ENCODE peak calls at places on chromosomes 16 and 17, in ten cellular contexts. Y is posterior cingulate gyrus, G is left kidney, B is heart right ventricle, X is NCI-H1092, V is non-pigmented ciliary epithelial cell, N is NCI-H2081, R is astrocyte of the spinal cord, S is NCI-H1417, H is occipital lobe. J is an unnamed sample.

GRCh38 chr17:30278032-30278431 is 13.7 kb downstream of the BLMH start:
- DNase-seq in Y (no peak), G (peak), B (no peak), X (no peak), V (peak), N (peak), R (peak), S (no peak), H (no peak), J (peak)

GRCh38 chr17:44627513-44627912 is 28.8 kb upstream of the MEIOC start:
- DNase-seq in Y (no peak), G (peak), B (no peak), X (no peak), V (no peak), N (peak), R (no peak), S (no peak), H (no peak), J (no peak)

GRCh38 chr17:31339906-31340661 is 18.7 kb upstream of the EVI2A start:
- DNase-seq in Y (peak), G (no peak), B (no peak), X (no peak), V (peak), N (no peak), R (peak), S (no peak), H (peak), J (no peak)

GRCh38 chr17:20938244-20938643 is 104.6 kb downstream of the USP22 start:
- DNase-seq in Y (no peak), G (no peak), B (no peak), X (no peak), V (no peak), N (no peak), R (no peak), S (no peak), H (no peak), J (no peak)

GRCh38 chr17:34781071-34781470 is 180.2 kb downstream of the CCT6B start:
- DNase-seq in Y (no peak), G (no peak), B (no peak), X (no peak), V (no peak), N (no peak), R (no peak), S (no peak), H (no peak), J (no peak)

GRCh38 chr16:14003119-14003570 is 68.0 kb upstream of the MRTFB start:
- DNase-seq in Y (peak), G (peak), B (peak), X (no peak), V (no peak), N (no peak), R (peak), S (no peak), H (peak), J (no peak)

GRCh38 chr17:5539286-5539685 is 45.0 kb downstream of the NLRP1 start:
- DNase-seq in Y (no peak), G (no peak), B (no peak), X (no peak), V (no peak), N (no peak), R (no peak), S (no peak), H (no peak), J (no peak)

GRCh38 chr17:2964028-2964356 is 99.4 kb downstream of the OR1D5 start:
- DNase-seq in Y (no peak), G (no peak), B (no peak), X (no peak), V (no peak), N (no peak), R (no peak), S (no peak), H (no peak), J (no peak)

GRCh38 chr17:66383353-66383752 is 80.9 kb downstream of the PRKCA start:
- DNase-seq in Y (no peak), G (no peak), B (no peak), X (no peak), V (peak), N (no peak), R (peak), S (no peak), H (no peak), J (no peak)

GRCh38 chr17:5069724-5070123 is 8.5 kb upstream of the ZFP3 start:
- DNase-seq in Y (no peak), G (no peak), B (no peak), X (no peak), V (no peak), N (no peak), R (no peak), S (no peak), H (no peak), J (no peak)

GRCh38 chr17:66750756-66751543 is 84.0 kb upstream of the CACNG5 start:
- DNase-seq in Y (no peak), G (no peak), B (no peak), X (no peak), V (no peak), N (no peak), R (no peak), S (no peak), H (no peak), J (no peak)

GRCh38 chr16:1263591-1264216 is 7.8 kb downstream of the TPSD1 start:
- DNase-seq in Y (no peak), G (no peak), B (no peak), X (no peak), V (no peak), N (no peak), R (no peak), S (no peak), H (no peak), J (no peak)

GRCh38 chr16:53775106-53775820 is 71.3 kb downstream of the FTO start:
- DNase-seq in Y (no peak), G (no peak), B (no peak), X (no peak), V (no peak), N (no peak), R (no peak), S (no peak), H (no peak), J (no peak)

GRCh38 chr17:45801386-45801785 is 17.3 kb downstream of the CRHR1 start:
- DNase-seq in Y (no peak), G (no peak), B (no peak), X (no peak), V (no peak), N (no peak), R (no peak), S (no peak), H (no peak), J (no peak)

GRCh38 chr17:82064433-82065192 is 991 bp downstream of the DUS1L start:
- DNase-seq in Y (no peak), G (no peak), B (no peak), X (no peak), V (no peak), N (peak), R (no peak), S (peak), H (no peak), J (no peak)

J was measured in NCI-H748 treated with DMSO at 0.1 percent for 48 hours.